ENCODE peak calls at places on chromosomes 12 and 14, in seven cellular contexts. U is upper lobe of left lung, R is prostate gland, D is HepG2, H is choroid plexus epithelial cell, P is DND-41, A is fibroblast of mammary gland. F is an unnamed sample.

GRCh38 chr14:24329736-24330135 is 5.1 kb downstream of the ADCY4 start:
- DNase-seq in U (peak; percentile 90), R (no peak), D (no peak), H (no peak), P (no peak), A (no peak), F (no peak)

GRCh38 chr12:122880155-122880605 is 15.7 kb downstream of the VPS37B start:
- DNase-seq in U (no peak), R (no peak), D (no peak), H (peak; percentile 56), P (no peak), A (no peak), F (no peak)

GRCh38 chr12:96218989-96219678 is 25.0 kb downstream of the ELK3 start:
- DNase-seq in U (no peak), R (no peak), D (peak; percentile 69), H (no peak), P (no peak), A (no peak), F (no peak)

GRCh38 chr14:44961151-44961729 is 507 bp downstream of the KLHL28 start:
- DNase-seq in U (peak; percentile 72), R (peak; percentile 46), D (no peak), H (peak; percentile 77), P (peak; percentile 67), A (peak; percentile 65), F (peak; percentile 43)

GRCh38 chr12:105418821-105419291 is 88.4 kb downstream of the C12orf75 start:
- DNase-seq in U (no peak), R (no peak), D (no peak), H (no peak), P (no peak), A (no peak), F (no peak)

GRCh38 chr12:95763809-95764253 is 26.7 kb downstream of the NTN4 start:
- DNase-seq in U (peak; percentile 42), R (no peak), D (peak; percentile 48), H (peak; percentile 89), P (no peak), A (peak; percentile 86), F (no peak)

GRCh38 chr12:131830335-131831020 is 2.3 kb downstream of the MMP17 start:
- DNase-seq in U (peak; percentile 76), R (peak; percentile 57), D (peak; percentile 43), H (peak; percentile 88), P (no peak), A (peak; percentile 78), F (no peak)

GRCh38 chr12:115866909-115867525 is 410.5 kb downstream of the MED13L start:
- DNase-seq in U (no peak), R (peak; percentile 55), D (peak; percentile 6), H (peak; percentile 5), P (no peak), A (no peak), F (no peak)

GRCh38 chr12:132610896-132611602 is 667 bp upstream of the LRCOL1 start:
- DNase-seq in U (no peak), R (no peak), D (no peak), H (no peak), P (no peak), A (no peak), F (no peak)

GRCh38 chr12:29783773-29784666 is at the start of gene TMTC1:
- DNase-seq in U (peak; percentile 32), R (peak; percentile 64), D (no peak), H (peak; percentile 70), P (no peak), A (peak; percentile 58), F (no peak)

GRCh38 chr12:56234746-56235436 is 5.0 kb downstream of the SLC39A5 start:
- DNase-seq in U (no peak), R (no peak), D (no peak), H (no peak), P (no peak), A (no peak), F (no peak)

GRCh38 chr12:96225994-96226399 is 31.8 kb downstream of the ELK3 start:
- DNase-seq in U (no peak), R (no peak), D (peak; percentile 84), H (no peak), P (no peak), A (no peak), F (no peak)

GRCh38 chr14:39731912-39732311 is 299.7 kb upstream of the FBXO33 start:
- DNase-seq in U (no peak), R (no peak), D (peak; percentile 51), H (no peak), P (peak; percentile 13), A (no peak), F (no peak)

GRCh38 chr12:28869197-28869596 is 279.9 kb upstream of the FAR2 start:
- DNase-seq in U (no peak), R (no peak), D (no peak), H (peak; percentile 83), P (no peak), A (peak; percentile 55), F (no peak)

GRCh38 chr12:91913651-91914050 is 232.0 kb downstream of the BTG1 start:
- DNase-seq in U (no peak), R (no peak), D (no peak), H (no peak), P (no peak), A (peak; percentile 15), F (no peak)

GRCh38 chr12:109753054-109753401 is 39.4 kb downstream of the FAM222A start:
- DNase-seq in U (peak; percentile 13), R (no peak), D (no peak), H (no peak), P (no peak), A (no peak), F (no peak)

GRCh38 chr12:105206686-105207374 is 29.1 kb downstream of the APPL2 start:
- DNase-seq in U (no peak), R (no peak), D (no peak), H (peak; percentile 24), P (no peak), A (peak; percentile 61), F (no peak)

GRCh38 chr14:100711493-100711892 is 15.2 kb upstream of the DLK1 start:
- DNase-seq in U (no peak), R (no peak), D (no peak), H (no peak), P (no peak), A (no peak), F (no peak)

GRCh38 chr14:92513966-92514843 is 624 bp downstream of the RIN3 start:
- DNase-seq in U (no peak), R (no peak), D (peak; percentile 36), H (peak; percentile 39), P (no peak), A (peak; percentile 32), F (peak; percentile 30)

GRCh38 chr12:6635375-6635855 is 344 bp downstream of the LPAR5 start:
- DNase-seq in U (no peak), R (no peak), D (no peak), H (peak; percentile 28), P (peak; percentile 62), A (no peak), F (peak; percentile 64)

GRCh38 chr12:92290881-92291280 is 145.2 kb upstream of the BTG1 start:
- DNase-seq in U (no peak), R (no peak), D (no peak), H (no peak), P (no peak), A (peak; percentile 30), F (no peak)

GRCh38 chr14:63155511-63156189 is 48.6 kb upstream of the RHOJ start:
- DNase-seq in U (no peak), R (no peak), D (no peak), H (peak; percentile 33), P (no peak), A (no peak), F (no peak)

GRCh38 chr12:43578782-43579181 is 26.8 kb upstream of the ADAMTS20 start:
- DNase-seq in U (no peak), R (no peak), D (no peak), H (peak; percentile 10), P (no peak), A (peak; percentile 16), F (no peak)

GRCh38 chr12:107875772-107876171 is 101.3 kb downstream of the ASCL4 start:
- DNase-seq in U (no peak), R (no peak), D (no peak), H (no peak), P (no peak), A (no peak), F (no peak)

GRCh38 chr12:49825360-49825970 is 2.7 kb downstream of the NCKAP5L start:
- DNase-seq in U (peak; percentile 63), R (no peak), D (no peak), H (peak; percentile 65), P (no peak), A (peak; percentile 86), F (no peak)

GRCh38 chr12:92326877-92327276 is 181.2 kb upstream of the BTG1 start:
- DNase-seq in U (no peak), R (no peak), D (no peak), H (no peak), P (no peak), A (no peak), F (no peak)

GRCh38 chr12:10214877-10215267 is 2.2 kb downstream of the GABARAPL1 start:
- DNase-seq in U (no peak), R (no peak), D (no peak), H (peak; percentile 60), P (no peak), A (peak; percentile 66), F (no peak)
- H3K4me3 ChIP-seq in U (no peak overlapping the region), R (peak overlapping the region; percentile 59), D (no peak overlapping the region), H (peak overlapping the region; percentile 97), P (no peak overlapping the region), A (peak overlapping the region; percentile 83), F (no peak overlapping the region)

GRCh38 chr14:58667900-58668299 is 30.1 kb downstream of the DACT1 start:
- DNase-seq in U (no peak), R (no peak), D (no peak), H (no peak), P (no peak), A (no peak), F (no peak)
- TF ChIP-seq CTCF in U (no peak), R (no peak), D (no peak), H (no peak), P (no peak), A (no peak), F (no peak)

GRCh38 chr12:113152196-113152834 is 2.8 kb downstream of the CFAP73 start:
- DNase-seq in U (no peak), R (no peak), D (no peak), H (no peak), P (no peak), A (no peak), F (no peak)
- H3K4me3 ChIP-seq in U (no peak overlapping the region), R (no peak overlapping the region), D (no peak overlapping the region), H (no peak overlapping the region), P (no peak overlapping the region), A (no peak overlapping the region), F (no peak overlapping the region)

GRCh38 chr12:981176-981828 is 9.7 kb upstream of the ERC1 start:
- DNase-seq in U (no peak), R (no peak), D (no peak), H (peak; percentile 55), P (no peak), A (peak; percentile 13), F (peak; percentile 27)

GRCh38 chr12:979355-979754 is 11.7 kb upstream of the ERC1 start:
- DNase-seq in U (no peak), R (no peak), D (no peak), H (no peak), P (no peak), A (no peak), F (no peak)

GRCh38 chr12:976644-977043 is 14.4 kb upstream of the ERC1 start:
- DNase-seq in U (no peak), R (no peak), D (no peak), H (no peak), P (no peak), A (no peak), F (no peak)

GRCh38 chr12:974281-974862 is 16.7 kb upstream of the ERC1 start:
- DNase-seq in U (no peak), R (no peak), D (no peak), H (no peak), P (no peak), A (no peak), F (no peak)

GRCh38 chr12:977163-977562 is 13.9 kb upstream of the ERC1 start:
- DNase-seq in U (no peak), R (no peak), D (no peak), H (no peak), P (no peak), A (no peak), F (no peak)
- TF ChIP-seq CTCF in U (no peak), R (no peak), D (no peak), H (peak; percentile 15), P (no peak), A (no peak), F (peak; percentile 13)